ENCODE peak calls at places on chromosomes 13 and 19, in eight cellular contexts. O, I, J, C, U, L, Y and V are unnamed samples.

GRCh38 chr19:511101-511841 is 4.0 kb downstream of the TPGS1 start:
- DNase-seq in U (peak; percentile 74), J (no peak), L (peak; percentile 66), C (no peak), Y (peak; percentile 49), O (peak; percentile 80), I (no peak), V (no peak)

GRCh38 chr19:1864480-1865171 is 1.2 kb upstream of the KLF16 start:
- DNase-seq in U (peak; percentile 69), C (peak; percentile 81), L (no peak), I (peak; percentile 65), Y (peak; percentile 60), O (peak; percentile 92), J (no peak), V (peak; percentile 75)

GRCh38 chr19:48351341-48351752 is 12.4 kb downstream of the TMEM143 start:
- DNase-seq in O (peak; percentile 90), I (peak; percentile 83), L (peak; percentile 67), U (peak; percentile 88), Y (peak; percentile 89), C (peak; percentile 85), J (no peak), V (peak; percentile 68)

GRCh38 chr13:25181597-25181996 is 9.5 kb upstream of the AMER2 start:
- DNase-seq in Y (no peak), U (no peak), J (no peak), O (no peak), L (no peak), I (no peak), C (no peak), V (no peak)

GRCh38 chr13:101626925-101627555 is 174.6 kb downstream of the ITGBL1 start:
- DNase-seq in I (no peak), O (no peak), C (no peak), Y (no peak), L (no peak), U (peak; percentile 52), J (no peak), V (no peak)

GRCh38 chr19:5585461-5586299 is 17.9 kb upstream of the TINCR start:
- DNase-seq in U (peak; percentile 50), C (no peak), O (peak; percentile 76), J (no peak), L (no peak), I (no peak), Y (no peak), V (no peak)

GRCh38 chr13:37540228-37540627 is 58.3 kb downstream of the POSTN start:
- DNase-seq in U (no peak), Y (no peak), J (no peak), L (no peak), I (no peak), O (no peak), C (no peak), V (peak; percentile 86)

GRCh38 chr19:4524808-4525562 is 6.7 kb upstream of the PLIN4 start:
- DNase-seq in Y (peak; percentile 52), O (peak; percentile 88), L (peak; percentile 44), U (peak; percentile 80), J (no peak), I (peak; percentile 65), C (peak; percentile 83), V (peak; percentile 64)

GRCh38 chr19:1102407-1103106 is 1.2 kb upstream of the GPX4 start:
- DNase-seq in C (no peak), U (peak; percentile 72), I (no peak), O (no peak), J (peak; percentile 87), Y (peak; percentile 79), L (no peak), V (peak; percentile 82)

GRCh38 chr13:48532146-48532472 is 771 bp downstream of the RCBTB2 start:
- DNase-seq in I (no peak), O (no peak), C (no peak), Y (peak; percentile 81), U (no peak), J (no peak), L (no peak), V (no peak)